ENCODE peak calls at places on chromosomes 13 and 19, in nine cellular contexts. I is progenitor cell of endocrine pancreas, S is fibroblast of pulmonary artery, H is AG09309, P is cardiac muscle cell, V is IMR-90, X is heart right ventricle, A is fibroblast of the aortic adventitia, Q is fibroblast of lung. R is an unnamed sample.

GRCh38 chr13:73751290-73751689 is 382.9 kb downstream of the KLF12 start:
- DNase-seq in H (no peak), I (no peak), A (no peak), V (no peak), X (no peak), P (no peak), Q (no peak), S (no peak), R (no peak)

GRCh38 chr19:16447015-16447384 is 24.8 kb downstream of the EPS15L1 start:
- DNase-seq in S (peak), A (peak), I (no peak), P (peak), V (peak), Q (peak), X (peak), H (peak), R (no peak)

GRCh38 chr19:17158584-17158983 is 56.6 kb upstream of the USE1 start:
- DNase-seq in X (no peak), H (no peak), I (no peak), S (no peak), Q (no peak), V (no peak), A (no peak), P (no peak), R (no peak)

GRCh38 chr13:75771818-75772217 is 135.7 kb downstream of the LMO7 start:
- DNase-seq in V (peak), H (peak), P (peak), S (peak), A (peak), I (no peak), X (no peak), Q (peak), R (no peak)

GRCh38 chr19:49843265-49843664 is 7.7 kb upstream of the PTOV1 start:
- DNase-seq in S (no peak), H (no peak), I (no peak), X (no peak), P (no peak), A (no peak), V (no peak), Q (no peak), R (no peak)

GRCh38 chr13:83536941-83537340 is 345.3 kb downstream of the SLITRK1 start:
- DNase-seq in Q (no peak), A (no peak), X (no peak), I (no peak), P (no peak), S (no peak), H (no peak), V (no peak), R (no peak)

GRCh38 chr19:5827891-5828660 is 11.4 kb downstream of the FUT6 start:
- DNase-seq in P (peak), I (peak), V (peak), S (peak), H (peak), A (peak), X (peak), Q (peak), R (peak)

GRCh38 chr19:2332341-2333026 is 4.0 kb downstream of the SPPL2B start:
- DNase-seq in S (no peak), Q (no peak), P (no peak), V (no peak), I (no peak), A (no peak), X (no peak), H (no peak), R (no peak)

GRCh38 chr13:98478134-98479129 is 98.5 kb downstream of the STK24 start:
- DNase-seq in S (no peak), P (peak), V (peak), I (no peak), X (no peak), Q (peak), A (no peak), H (no peak), R (no peak)

GRCh38 chr13:86000546-86000945 is 201.3 kb upstream of the SLITRK6 start:
- DNase-seq in Q (no peak), S (no peak), I (no peak), X (no peak), A (no peak), H (no peak), V (no peak), P (no peak), R (no peak)

GRCh38 chr13:74449811-74450524 is 315.8 kb upstream of the KLF12 start:
- DNase-seq in X (no peak), H (no peak), P (no peak), I (no peak), S (no peak), Q (no peak), A (no peak), V (no peak), R (no peak)

GRCh38 chr13:31064636-31065035 is 97.1 kb downstream of the HSPH1 start:
- DNase-seq in S (no peak), V (no peak), A (no peak), I (no peak), X (no peak), P (no peak), Q (no peak), H (no peak), R (no peak)

GRCh38 chr19:12766051-12766521 is 9.3 kb downstream of the HOOK2 start:
- DNase-seq in V (peak), S (peak), I (peak), Q (no peak), X (peak), A (peak), P (no peak), H (no peak), R (peak)

GRCh38 chr13:41500501-41500900 is 43.2 kb downstream of the RGCC start:
- DNase-seq in Q (peak), S (no peak), V (no peak), X (no peak), A (no peak), I (no peak), H (no peak), P (no peak), R (peak)

GRCh38 chr19:46426035-46426505 is 2.7 kb downstream of the PNMA8C start:
- DNase-seq in I (no peak), X (no peak), Q (peak), A (no peak), V (no peak), S (no peak), H (no peak), P (peak), R (no peak)

GRCh38 chr13:37816276-37816675 is 53.3 kb downstream of the TRPC4 start:
- DNase-seq in V (no peak), S (peak), P (peak), Q (peak), I (no peak), A (no peak), H (no peak), X (no peak), R (no peak)

GRCh38 chr13:100883453-100883852 is 208.9 kb upstream of the TMTC4 start:
- DNase-seq in H (no peak), A (no peak), X (no peak), P (no peak), V (no peak), Q (no peak), I (no peak), S (no peak), R (no peak)

GRCh38 chr19:10964903-10965302 is 4.1 kb downstream of the SMARCA4 start:
- DNase-seq in I (no peak), X (no peak), P (no peak), Q (no peak), A (no peak), V (no peak), H (no peak), S (no peak), R (no peak)

GRCh38 chr19:14580623-14581237 is 2.2 kb upstream of the CLEC17A start:
- DNase-seq in I (no peak), V (no peak), Q (no peak), A (no peak), X (no peak), H (no peak), S (no peak), P (no peak), R (no peak)

GRCh38 chr13:87925006-87925405 is 253.8 kb downstream of the SLITRK5 start:
- DNase-seq in Q (peak), H (no peak), X (no peak), P (no peak), S (no peak), V (no peak), I (no peak), A (no peak), R (no peak)

GRCh38 chr19:2680808-2681207 is 21.7 kb downstream of the GNG7 start:
- DNase-seq in V (no peak), P (no peak), H (no peak), I (no peak), A (no peak), S (no peak), X (no peak), Q (no peak), R (no peak)

GRCh38 chr13:108629988-108630387 is 577 bp downstream of the MYO16 start:
- DNase-seq in H (no peak), I (no peak), Q (no peak), V (no peak), P (no peak), X (no peak), S (no peak), A (no peak), R (no peak)

GRCh38 chr13:30744056-30744684 is 8.8 kb downstream of the ALOX5AP start:
- DNase-seq in H (no peak), S (no peak), I (no peak), V (peak), A (no peak), Q (peak), P (no peak), X (no peak), R (no peak)

GRCh38 chr13:49023441-49023840 is 47.7 kb downstream of the FNDC3A start:
- DNase-seq in H (peak), S (peak), X (no peak), Q (peak), V (peak), I (no peak), A (peak), P (peak), R (no peak)

GRCh38 chr19:14073925-14074838 is 1.6 kb downstream of the MISP3 start:
- DNase-seq in A (no peak), H (no peak), P (no peak), Q (no peak), S (no peak), I (no peak), V (peak), X (no peak), R (no peak)

GRCh38 chr19:10104130-10104513 is 1.6 kb upstream of the ANGPTL6 start:
- DNase-seq in S (no peak), I (no peak), Q (no peak), A (no peak), X (no peak), V (no peak), P (no peak), H (no peak), R (no peak)

GRCh38 chr19:36849701-36850645 is 703 bp upstream of the ZNF345 start:
- DNase-seq in I (peak), Q (peak), S (peak), H (peak), X (peak), V (peak), A (peak), P (peak), R (peak)

GRCh38 chr19:29567366-29567915 is 38.6 kb upstream of the POP4 start:
- DNase-seq in P (no peak), S (no peak), H (no peak), Q (no peak), V (no peak), A (no peak), X (no peak), I (no peak), R (no peak)

GRCh38 chr19:16628984-16629691 is 1.1 kb upstream of the MED26 start:
- DNase-seq in S (peak), I (no peak), P (peak), A (peak), Q (peak), X (peak), V (peak), H (peak), R (no peak)

GRCh38 chr19:13398780-13399726 is 107.2 kb downstream of the CACNA1A start:
- DNase-seq in H (peak), I (no peak), V (peak), Q (peak), X (no peak), A (peak), S (peak), P (peak), R (no peak)

GRCh38 chr13:24075137-24075975 is 85.2 kb upstream of the SPATA13 start:
- DNase-seq in V (no peak), H (no peak), A (peak), S (peak), I (no peak), Q (no peak), P (no peak), X (no peak), R (no peak)

GRCh38 chr13:99654076-99654475 is 152.8 kb downstream of the TM9SF2 start:
- DNase-seq in H (no peak), S (no peak), X (no peak), A (no peak), V (no peak), Q (no peak), I (no peak), P (no peak), R (peak)

GRCh38 chr19:280541-281007 is 10.6 kb downstream of the PLPP2 start:
- DNase-seq in S (no peak), V (no peak), A (no peak), I (no peak), X (no peak), P (no peak), Q (no peak), H (no peak), R (no peak)
- TF ChIP-seq CTCF in S (no peak), V (no peak), A (no peak), I (no peak), X (no peak), P (no peak), Q (no peak), H (no peak), R (no peak)

GRCh38 chr19:33832633-33833032 is 36.0 kb downstream of the KCTD15 start:
- DNase-seq in S (no peak), P (no peak), X (no peak), Q (no peak), I (no peak), A (no peak), H (no peak), V (no peak), R (peak)
- TF ChIP-seq CTCF in S (no peak), P (no peak), X (no peak), Q (no peak), I (no peak), A (no peak), H (no peak), V (no peak), R (no peak)

DNA sequence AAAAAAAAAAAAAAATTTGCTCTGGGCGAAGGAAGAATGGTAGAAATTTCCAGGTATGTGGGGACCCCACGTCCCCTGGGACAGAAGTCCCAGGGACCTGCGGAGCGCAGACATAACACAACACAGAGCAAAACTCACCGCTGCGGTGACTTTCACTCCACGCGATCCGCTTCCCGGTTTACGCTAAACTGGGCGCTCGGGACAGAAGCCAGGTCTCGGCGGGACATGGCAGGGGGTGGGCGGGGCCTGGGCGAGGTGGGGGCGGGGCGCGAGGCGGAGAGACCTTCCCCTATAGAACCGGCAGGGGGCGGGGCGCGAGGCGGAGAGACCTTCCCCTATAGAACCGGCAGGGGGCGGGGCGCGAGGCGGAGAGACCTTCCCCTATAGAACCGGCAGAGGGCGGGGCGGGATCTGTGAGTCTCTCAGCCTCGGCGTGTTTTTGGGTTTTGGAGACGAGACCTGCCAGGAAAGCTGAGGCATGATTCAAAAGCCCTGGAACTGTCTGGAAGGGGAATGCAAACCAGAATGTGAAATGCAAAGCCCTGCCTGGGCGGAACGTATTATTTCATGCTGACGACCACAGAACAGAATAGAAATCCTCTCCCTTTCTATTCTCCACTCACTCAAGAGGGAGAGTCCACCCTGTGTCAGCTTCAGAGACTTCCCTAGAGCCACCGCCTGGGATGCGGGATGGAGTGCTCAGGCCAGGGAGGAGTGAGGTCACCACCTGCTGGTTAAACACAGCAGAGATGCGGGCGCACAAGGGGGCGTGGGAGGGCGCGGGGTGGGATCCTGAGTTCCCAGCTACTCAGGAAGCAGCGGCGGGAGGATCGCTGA is 20.2 kb upstream of the ERVV-1 start:
- DNase-seq in V (peak), I (peak), Q (peak), S (peak), H (peak), P (peak), A (peak), X (peak), R (peak)
- TF ChIP-seq CTCF in V (peak), I (peak), Q (peak), S (peak), H (peak), P (peak), A (peak), X (peak), R (peak)

GRCh38 chr13:91574756-91575155 is 176.3 kb downstream of the GPC5 start:
- DNase-seq in Q (peak), V (peak), S (peak), P (peak), A (peak), H (no peak), I (no peak), X (no peak), R (no peak)

GRCh38 chr13:91572439-91572838 is 174.0 kb downstream of the GPC5 start:
- DNase-seq in S (no peak), I (no peak), P (no peak), V (peak), H (no peak), Q (peak), A (no peak), X (no peak), R (no peak)

GRCh38 chr13:91572944-91573535 is 174.6 kb downstream of the GPC5 start:
- DNase-seq in A (no peak), S (no peak), I (no peak), X (no peak), Q (peak), P (no peak), H (no peak), V (peak), R (no peak)

GRCh38 chr13:91579320-91579719 is 180.9 kb downstream of the GPC5 start:
- DNase-seq in P (no peak), X (no peak), Q (no peak), V (no peak), S (no peak), H (no peak), A (no peak), I (no peak), R (no peak)

DNA sequence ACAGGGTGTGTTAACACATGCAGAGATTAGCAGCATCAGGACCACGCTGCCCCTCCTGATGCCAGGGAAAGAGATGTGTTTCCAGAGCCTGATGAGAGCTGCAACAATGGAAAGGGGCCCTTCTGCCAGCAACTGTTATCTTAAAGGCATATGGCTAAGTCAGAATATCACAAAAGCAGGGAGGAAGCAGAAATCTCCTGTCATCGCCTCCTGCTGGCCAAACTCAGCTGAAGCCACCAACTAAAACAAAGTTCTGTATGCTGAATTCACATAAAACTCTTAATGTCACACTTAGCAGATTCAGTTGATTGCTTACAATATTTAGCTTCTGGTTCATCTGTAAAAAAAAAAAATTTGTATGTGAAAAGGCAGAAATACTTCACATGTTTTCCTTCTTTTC is 178.2 kb downstream of the GPC5 start:
- DNase-seq in X (no peak), Q (no peak), P (no peak), H (no peak), A (no peak), I (no peak), S (no peak), V (no peak), R (no peak)
- TF ChIP-seq CTCF in X (no peak), Q (peak), P (no peak), H (no peak), A (no peak), I (peak), S (no peak), V (no peak), R (peak)

GRCh38 chr19:34676697-34677385 is at the start of gene SCGB2B2:
- DNase-seq in I (no peak), V (no peak), S (no peak), X (peak), P (no peak), Q (no peak), H (peak), A (no peak), R (no peak)
- TF ChIP-seq CTCF in I (peak), V (no peak), S (no peak), X (no peak), P (peak), Q (no peak), H (peak), A (peak), R (peak)

DNA sequence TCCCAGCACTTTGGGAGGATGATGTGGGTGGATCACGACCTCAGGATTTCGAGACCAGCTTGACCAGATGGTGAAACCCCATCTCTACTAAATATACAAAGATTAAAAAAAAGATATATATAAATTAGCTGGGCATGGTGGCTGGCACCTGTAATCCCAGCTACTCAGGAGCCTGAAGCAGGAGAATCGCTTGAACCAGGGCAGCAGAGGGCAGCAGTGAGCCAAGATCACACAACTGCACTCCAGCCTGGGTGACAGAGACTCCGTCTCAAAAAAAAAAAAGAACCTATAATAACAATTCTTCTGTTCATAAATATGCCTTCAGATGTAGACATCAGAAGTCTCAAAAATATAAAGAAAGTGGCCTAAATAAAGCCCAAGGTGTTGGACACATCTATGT is 7.6 kb downstream of the ZNF737 start:
- DNase-seq in V (no peak), A (no peak), Q (no peak), I (no peak), S (no peak), H (no peak), X (peak), P (no peak), R (no peak)
- TF ChIP-seq CTCF in V (no peak), A (no peak), Q (no peak), I (no peak), S (no peak), H (no peak), X (peak), P (no peak), R (no peak)

GRCh38 chr13:94657167-94657566 is 55.2 kb downstream of the SOX21 start:
- DNase-seq in I (no peak), V (peak), H (no peak), Q (peak), A (no peak), P (peak), S (peak), X (no peak), R (no peak)

GRCh38 chr13:94661396-94661795 is 50.9 kb downstream of the SOX21 start:
- DNase-seq in Q (no peak), X (no peak), V (no peak), H (no peak), I (no peak), A (no peak), S (no peak), P (no peak), R (no peak)

GRCh38 chr13:94658926-94659649 is 53.3 kb downstream of the SOX21 start:
- DNase-seq in H (no peak), Q (no peak), S (no peak), P (no peak), X (no peak), A (no peak), V (no peak), I (no peak), R (no peak)

GRCh38 chr13:94660695-94661324 is 51.5 kb downstream of the SOX21 start:
- DNase-seq in V (peak), Q (peak), A (peak), X (no peak), S (peak), H (no peak), P (peak), I (no peak), R (no peak)

GRCh38 chr13:94656766-94657165 is 55.1 kb downstream of the GPR180 start:
- DNase-seq in I (no peak), H (peak), S (peak), A (peak), Q (peak), X (no peak), P (peak), V (peak), R (no peak)
- TF ChIP-seq CTCF in I (no peak), H (peak), S (peak), A (peak), Q (peak), X (no peak), P (no peak), V (peak), R (no peak)

GRCh38 chr13:26623125-26623524 is 65.6 kb downstream of the WASF3 start:
- DNase-seq in H (no peak), I (no peak), Q (no peak), A (no peak), X (no peak), V (no peak), P (peak), S (no peak), R (no peak)

GRCh38 chr13:26629260-26629659 is 71.8 kb downstream of the WASF3 start:
- DNase-seq in V (no peak), S (peak), X (no peak), I (no peak), P (peak), H (no peak), Q (no peak), A (no peak), R (no peak)

GRCh38 chr13:26624572-26624971 is 67.1 kb downstream of the WASF3 start:
- DNase-seq in I (no peak), X (no peak), S (no peak), H (no peak), Q (no peak), V (no peak), P (no peak), A (no peak), R (no peak)

GRCh38 chr13:26628706-26629105 is 71.2 kb downstream of the WASF3 start:
- DNase-seq in H (peak), X (no peak), I (no peak), V (peak), A (peak), S (peak), Q (peak), P (peak), R (no peak)
- TF ChIP-seq CTCF in H (peak), X (no peak), I (no peak), V (peak), A (peak), S (peak), Q (peak), P (peak), R (peak)

R was measured in osteocyte.